ENCODE peak calls at places on chromosomes 4 and X, in nine cellular contexts. One of them, this sample, is unnamed. For H3K4me1, the result is how much of the 10 kb centered on the place peaks cover.

GRCh38 chrX:123803331-123803983 is 56.4 kb upstream of the XIAP start:
- DNase-seq in spleen: no peak
- DNase-seq in transverse colon: no peak
- DNase-seq in heart left ventricle: peak
- DNase-seq in upper lobe of left lung: no peak
- DNase-seq in tibial nerve: peak
- DNase-seq in testis: no peak
- DNase-seq in A549: peak
- DNase-seq in IMR-90: peak
- DNase-seq in this sample: no peak

GRCh38 chrX:38232287-38232686 is 11.6 kb upstream of the SRPX start:
- DNase-seq in spleen: no peak
- DNase-seq in transverse colon: no peak
- DNase-seq in heart left ventricle: no peak
- DNase-seq in upper lobe of left lung: no peak
- DNase-seq in tibial nerve: no peak
- DNase-seq in testis: no peak
- DNase-seq in A549: no peak
- DNase-seq in IMR-90: peak
- DNase-seq in this sample: no peak

GRCh38 chr4:105613326-105613725 is 60.9 kb downstream of the ARHGEF38 start:
- DNase-seq in spleen: no peak
- DNase-seq in transverse colon: no peak
- DNase-seq in heart left ventricle: no peak
- DNase-seq in upper lobe of left lung: no peak
- DNase-seq in tibial nerve: no peak
- DNase-seq in testis: no peak
- DNase-seq in A549: no peak
- DNase-seq in IMR-90: no peak
- DNase-seq in this sample: no peak

GRCh38 chrX:123835661-123836371 is 24.0 kb upstream of the XIAP start:
- DNase-seq in spleen: no peak
- DNase-seq in transverse colon: peak
- DNase-seq in heart left ventricle: no peak
- DNase-seq in upper lobe of left lung: no peak
- DNase-seq in tibial nerve: no peak
- DNase-seq in testis: no peak
- DNase-seq in A549: peak
- DNase-seq in IMR-90: peak
- DNase-seq in this sample: no peak

GRCh38 chrX:21972721-21973120 is 32.2 kb downstream of the SMS start:
- DNase-seq in spleen: no peak
- DNase-seq in transverse colon: no peak
- DNase-seq in heart left ventricle: no peak
- DNase-seq in upper lobe of left lung: no peak
- DNase-seq in tibial nerve: no peak
- DNase-seq in testis: no peak
- DNase-seq in A549: peak
- DNase-seq in IMR-90: peak
- DNase-seq in this sample: no peak

GRCh38 chr4:92299152-92299551 is 4.6 kb upstream of the GRID2 start:
- DNase-seq in spleen: no peak
- DNase-seq in transverse colon: no peak
- DNase-seq in heart left ventricle: no peak
- DNase-seq in upper lobe of left lung: no peak
- DNase-seq in tibial nerve: no peak
- DNase-seq in testis: no peak
- DNase-seq in A549: no peak
- DNase-seq in IMR-90: peak
- DNase-seq in this sample: no peak

GRCh38 chrX:71222929-71223328 is at the start of gene GJB1:
- DNase-seq in spleen: no peak
- DNase-seq in transverse colon: no peak
- DNase-seq in heart left ventricle: no peak
- DNase-seq in upper lobe of left lung: no peak
- DNase-seq in tibial nerve: no peak
- DNase-seq in testis: peak
- DNase-seq in A549: no peak
- DNase-seq in IMR-90: no peak
- DNase-seq in this sample: no peak

GRCh38 chrX:48493890-48494364 is 14.9 kb upstream of the PORCN start:
- DNase-seq in spleen: peak
- DNase-seq in transverse colon: no peak
- DNase-seq in heart left ventricle: no peak
- DNase-seq in upper lobe of left lung: no peak
- DNase-seq in tibial nerve: no peak
- DNase-seq in testis: peak
- DNase-seq in A549: no peak
- DNase-seq in IMR-90: peak
- DNase-seq in this sample: no peak

GRCh38 chr4:111781611-111782010 is 363.6 kb upstream of the FAM241A start:
- DNase-seq in spleen: no peak
- DNase-seq in transverse colon: no peak
- DNase-seq in heart left ventricle: no peak
- DNase-seq in upper lobe of left lung: no peak
- DNase-seq in tibial nerve: no peak
- DNase-seq in testis: no peak
- DNase-seq in A549: no peak
- DNase-seq in IMR-90: no peak
- DNase-seq in this sample: no peak

GRCh38 chr4:150960818-150961217 is 54.3 kb downstream of the LRBA start:
- DNase-seq in spleen: no peak
- DNase-seq in transverse colon: no peak
- DNase-seq in heart left ventricle: no peak
- DNase-seq in upper lobe of left lung: no peak
- DNase-seq in tibial nerve: no peak
- DNase-seq in testis: peak
- DNase-seq in A549: peak
- DNase-seq in IMR-90: no peak
- DNase-seq in this sample: no peak

GRCh38 chrX:154051210-154051810 is 31.6 kb upstream of the IRAK1 start:
- DNase-seq in spleen: no peak
- DNase-seq in transverse colon: peak
- DNase-seq in heart left ventricle: peak
- DNase-seq in upper lobe of left lung: no peak
- DNase-seq in tibial nerve: peak
- DNase-seq in testis: peak
- DNase-seq in A549: peak
- DNase-seq in IMR-90: peak
- DNase-seq in this sample: no peak

DNA sequence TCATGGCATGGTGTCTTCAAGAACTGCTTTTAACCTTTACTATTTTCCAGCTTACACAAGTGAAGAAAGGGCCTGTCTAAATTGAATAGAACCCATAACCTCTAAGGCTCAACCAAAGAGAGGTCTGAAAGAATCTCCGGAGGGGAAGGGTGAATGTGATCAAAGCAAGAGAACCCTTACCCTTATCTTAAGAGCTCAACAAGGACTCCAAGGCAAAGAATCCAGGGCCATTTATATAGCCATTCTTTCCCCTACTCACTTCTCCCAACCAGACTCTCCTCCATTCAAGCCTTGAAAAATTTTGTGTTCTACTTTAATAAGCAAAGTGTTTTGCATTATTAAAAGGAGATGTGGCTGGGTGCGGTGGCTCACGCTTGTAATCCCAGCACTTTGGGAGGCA is 118.7 kb downstream of the SH3RF1 start:
- DNase-seq in spleen: no peak
- DNase-seq in transverse colon: no peak
- DNase-seq in heart left ventricle: no peak
- DNase-seq in upper lobe of left lung: no peak
- DNase-seq in tibial nerve: no peak
- DNase-seq in testis: no peak
- DNase-seq in A549: no peak
- DNase-seq in IMR-90: no peak
- DNase-seq in this sample: no peak
- H3K4me1 ChIP-seq in spleen: under half
- H3K4me1 ChIP-seq in transverse colon: under half
- H3K4me1 ChIP-seq in heart left ventricle: under half
- H3K4me1 ChIP-seq in upper lobe of left lung: under half
- H3K4me1 ChIP-seq in tibial nerve: under half
- H3K4me1 ChIP-seq in testis: under half
- H3K4me1 ChIP-seq in A549: under half
- H3K4me1 ChIP-seq in IMR-90: under half
- H3K4me1 ChIP-seq in this sample: under half

GRCh38 chrX:19836337-19836736 is 51.1 kb downstream of the SH3KBP1 start:
- DNase-seq in spleen: no peak
- DNase-seq in transverse colon: no peak
- DNase-seq in heart left ventricle: no peak
- DNase-seq in upper lobe of left lung: no peak
- DNase-seq in tibial nerve: no peak
- DNase-seq in testis: no peak
- DNase-seq in A549: no peak
- DNase-seq in IMR-90: no peak
- DNase-seq in this sample: no peak

GRCh38 chrX:19842542-19842941 is 44.9 kb downstream of the SH3KBP1 start:
- DNase-seq in spleen: no peak
- DNase-seq in transverse colon: no peak
- DNase-seq in heart left ventricle: no peak
- DNase-seq in upper lobe of left lung: no peak
- DNase-seq in tibial nerve: no peak
- DNase-seq in testis: no peak
- DNase-seq in A549: no peak
- DNase-seq in IMR-90: no peak
- DNase-seq in this sample: no peak

GRCh38 chrX:19839770-19840254 is 47.6 kb downstream of the SH3KBP1 start:
- DNase-seq in spleen: no peak
- DNase-seq in transverse colon: no peak
- DNase-seq in heart left ventricle: no peak
- DNase-seq in upper lobe of left lung: no peak
- DNase-seq in tibial nerve: no peak
- DNase-seq in testis: no peak
- DNase-seq in A549: no peak
- DNase-seq in IMR-90: no peak
- DNase-seq in this sample: no peak

DNA sequence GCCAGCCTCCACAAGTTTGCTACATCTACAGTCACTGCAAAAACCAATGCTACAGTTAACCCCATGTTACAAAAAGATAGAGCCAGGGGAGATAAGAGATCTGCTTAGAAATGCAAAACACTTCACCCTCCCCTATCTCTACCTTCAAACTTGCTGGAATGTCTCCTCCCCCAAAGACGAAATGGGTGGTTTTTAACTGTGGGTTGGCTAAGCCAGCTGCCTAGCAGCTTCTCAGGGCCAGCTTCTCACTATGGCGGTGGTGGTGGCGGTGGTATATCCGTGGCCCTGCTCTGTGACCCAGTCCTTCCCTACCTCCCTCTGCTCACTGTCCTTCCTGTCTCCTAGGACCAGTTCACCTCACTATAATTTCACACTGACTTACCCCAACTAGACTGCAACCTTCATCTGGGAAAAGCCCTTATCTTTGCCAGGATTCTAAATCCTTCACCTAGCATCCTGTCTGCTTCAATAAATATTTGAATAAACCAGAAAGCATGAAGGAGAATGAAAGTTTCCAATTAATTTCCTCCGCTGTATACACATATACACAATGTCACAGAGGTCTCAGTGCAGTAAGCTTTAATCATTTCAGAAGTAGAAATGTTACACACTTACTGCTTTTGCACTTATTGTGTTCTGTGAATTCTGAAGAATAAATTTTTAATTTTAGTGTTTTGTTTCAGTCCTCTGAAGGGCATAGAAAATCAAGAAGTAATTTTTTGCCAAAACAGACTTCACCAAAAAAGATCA is 46.3 kb downstream of the SH3KBP1 start:
- DNase-seq in spleen: no peak
- DNase-seq in transverse colon: no peak
- DNase-seq in heart left ventricle: no peak
- DNase-seq in upper lobe of left lung: no peak
- DNase-seq in tibial nerve: no peak
- DNase-seq in testis: no peak
- DNase-seq in A549: no peak
- DNase-seq in IMR-90: no peak
- DNase-seq in this sample: no peak
- TF ChIP-seq POLR2A in spleen: no peak
- TF ChIP-seq POLR2A in transverse colon: no peak
- TF ChIP-seq POLR2A in heart left ventricle: no peak
- TF ChIP-seq POLR2A in upper lobe of left lung: no peak
- TF ChIP-seq POLR2A in tibial nerve: no peak
- TF ChIP-seq POLR2A in testis: no peak
- TF ChIP-seq POLR2A in A549: no peak
- TF ChIP-seq POLR2A in IMR-90: no peak
- TF ChIP-seq POLR2A in this sample: no peak

GRCh38 chrX:24833695-24834094 is 140.0 kb downstream of the POLA1 start:
- DNase-seq in spleen: no peak
- DNase-seq in transverse colon: no peak
- DNase-seq in heart left ventricle: no peak
- DNase-seq in upper lobe of left lung: no peak
- DNase-seq in tibial nerve: no peak
- DNase-seq in testis: no peak
- DNase-seq in A549: no peak
- DNase-seq in IMR-90: no peak
- DNase-seq in this sample: no peak

GRCh38 chrX:24828147-24828546 is 134.4 kb downstream of the POLA1 start:
- DNase-seq in spleen: no peak
- DNase-seq in transverse colon: no peak
- DNase-seq in heart left ventricle: no peak
- DNase-seq in upper lobe of left lung: no peak
- DNase-seq in tibial nerve: no peak
- DNase-seq in testis: no peak
- DNase-seq in A549: no peak
- DNase-seq in IMR-90: no peak
- DNase-seq in this sample: no peak

DNA sequence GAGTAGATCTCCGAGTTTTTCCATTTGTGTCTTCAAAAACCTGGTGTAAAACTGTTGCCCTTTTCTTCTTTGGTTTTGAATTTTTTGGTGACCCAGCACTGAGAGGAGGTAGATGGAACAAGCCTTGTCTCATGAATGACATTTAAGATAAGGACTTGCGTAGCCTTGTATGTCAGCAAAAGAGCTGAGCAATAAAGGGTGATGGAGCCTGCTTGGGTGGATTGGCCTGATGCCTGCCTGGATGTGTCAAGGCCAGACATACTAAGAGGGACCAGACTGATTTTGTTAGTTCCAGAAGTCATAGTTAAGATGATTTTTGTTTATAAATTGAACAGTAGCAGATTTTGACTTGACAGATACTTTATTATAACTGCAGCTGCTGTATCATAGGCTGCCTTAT is 134.9 kb downstream of the POLA1 start:
- DNase-seq in spleen: no peak
- DNase-seq in transverse colon: no peak
- DNase-seq in heart left ventricle: no peak
- DNase-seq in upper lobe of left lung: no peak
- DNase-seq in tibial nerve: no peak
- DNase-seq in testis: no peak
- DNase-seq in A549: no peak
- DNase-seq in IMR-90: no peak
- DNase-seq in this sample: no peak
- H3K4me1 ChIP-seq in spleen: under half
- H3K4me1 ChIP-seq in transverse colon: under half
- H3K4me1 ChIP-seq in heart left ventricle: under half
- H3K4me1 ChIP-seq in upper lobe of left lung: under half
- H3K4me1 ChIP-seq in tibial nerve: under half
- H3K4me1 ChIP-seq in testis: under half
- H3K4me1 ChIP-seq in A549: under half
- H3K4me1 ChIP-seq in IMR-90: under half
- H3K4me1 ChIP-seq in this sample: under half

DNA sequence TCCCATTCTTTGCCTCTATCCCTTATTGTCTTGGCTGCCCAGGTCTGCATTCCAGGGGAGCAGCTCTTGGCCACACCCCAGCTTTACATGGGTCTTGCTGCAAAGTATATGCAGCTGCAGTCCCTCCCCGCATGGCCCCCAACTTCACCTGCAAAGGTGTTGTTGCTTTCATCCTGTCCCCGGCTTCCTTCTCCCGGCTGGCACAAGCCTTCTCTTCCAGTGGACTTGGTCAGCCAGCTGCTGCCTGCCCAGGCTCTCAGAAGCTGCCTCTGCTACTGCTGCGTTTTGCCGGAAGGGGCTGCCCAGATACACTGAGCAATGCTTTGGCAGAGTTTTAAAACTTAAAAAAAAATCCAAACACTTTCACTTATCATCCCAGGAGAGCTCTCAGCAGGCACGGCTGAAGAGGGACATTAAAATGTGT is 121.2 kb upstream of the PDLIM3 start:
- DNase-seq in spleen: no peak
- DNase-seq in transverse colon: peak
- DNase-seq in heart left ventricle: peak
- DNase-seq in upper lobe of left lung: no peak
- DNase-seq in tibial nerve: peak
- DNase-seq in testis: no peak
- DNase-seq in A549: no peak
- DNase-seq in IMR-90: peak
- DNase-seq in this sample: no peak
- TF ChIP-seq POLR2A in spleen: no peak
- TF ChIP-seq POLR2A in transverse colon: peak
- TF ChIP-seq POLR2A in heart left ventricle: no peak
- TF ChIP-seq POLR2A in upper lobe of left lung: no peak
- TF ChIP-seq POLR2A in tibial nerve: no peak
- TF ChIP-seq POLR2A in testis: no peak
- TF ChIP-seq POLR2A in A549: no peak
- TF ChIP-seq POLR2A in IMR-90: no peak
- TF ChIP-seq POLR2A in this sample: no peak

This sample was measured in suprapubic skin.